ENCODE peak calls at places on chromosomes 5 and 9, in ten cellular contexts. One of them, this sample, is unnamed.
A peak's percentile ranks its signal among the peaks of the same experiment; 100 is the strongest.

GRCh38 chr5:159286420-159287035 is 23.4 kb downstream of the UBLCP1 start:
- DNase-seq in B cell: peak; percentile 60
- DNase-seq in fibroblast of villous mesenchyme: peak; percentile 54
- DNase-seq in WERI-Rb-1: peak; percentile 16
- DNase-seq in ovary: no peak
- DNase-seq in cardiac fibroblast: peak; percentile 57
- DNase-seq in mucosa of descending colon: no peak
- DNase-seq in fibroblast of mammary gland: peak; percentile 56
- DNase-seq in foreskin fibroblast: peak; percentile 63
- DNase-seq in brain microvascular endothelial cell: no peak
- DNase-seq in this sample: no peak

GRCh38 chr9:79895232-79895631 is 323.5 kb downstream of the TLE4 start:
- DNase-seq in B cell: no peak
- DNase-seq in fibroblast of villous mesenchyme: no peak
- DNase-seq in WERI-Rb-1: no peak
- DNase-seq in ovary: no peak
- DNase-seq in cardiac fibroblast: no peak
- DNase-seq in mucosa of descending colon: no peak
- DNase-seq in fibroblast of mammary gland: no peak
- DNase-seq in foreskin fibroblast: peak; percentile 26
- DNase-seq in brain microvascular endothelial cell: no peak
- DNase-seq in this sample: no peak

GRCh38 chr9:87996355-87996860 is 22.1 kb upstream of the CDK20 start:
- DNase-seq in B cell: no peak
- DNase-seq in fibroblast of villous mesenchyme: no peak
- DNase-seq in WERI-Rb-1: no peak
- DNase-seq in ovary: no peak
- DNase-seq in cardiac fibroblast: no peak
- DNase-seq in mucosa of descending colon: no peak
- DNase-seq in fibroblast of mammary gland: no peak
- DNase-seq in foreskin fibroblast: no peak
- DNase-seq in brain microvascular endothelial cell: no peak
- DNase-seq in this sample: no peak

GRCh38 chr5:154583545-154584168 is 105.6 kb upstream of the HAND1 start:
- DNase-seq in B cell: no peak
- DNase-seq in fibroblast of villous mesenchyme: no peak
- DNase-seq in WERI-Rb-1: no peak
- DNase-seq in ovary: no peak
- DNase-seq in cardiac fibroblast: no peak
- DNase-seq in mucosa of descending colon: no peak
- DNase-seq in fibroblast of mammary gland: no peak
- DNase-seq in foreskin fibroblast: no peak
- DNase-seq in brain microvascular endothelial cell: no peak
- DNase-seq in this sample: no peak

GRCh38 chr5:42514759-42515158 is 91.5 kb downstream of the GHR start:
- DNase-seq in B cell: peak; percentile 35
- DNase-seq in fibroblast of villous mesenchyme: no peak
- DNase-seq in WERI-Rb-1: no peak
- DNase-seq in ovary: no peak
- DNase-seq in cardiac fibroblast: peak; percentile 9
- DNase-seq in mucosa of descending colon: no peak
- DNase-seq in fibroblast of mammary gland: no peak
- DNase-seq in foreskin fibroblast: no peak
- DNase-seq in brain microvascular endothelial cell: no peak
- DNase-seq in this sample: no peak

GRCh38 chr5:79990205-79990597 is 861 bp downstream of the MTX3 start:
- DNase-seq in B cell: no peak
- DNase-seq in fibroblast of villous mesenchyme: peak; percentile 6
- DNase-seq in WERI-Rb-1: no peak
- DNase-seq in ovary: no peak
- DNase-seq in cardiac fibroblast: peak; percentile 40
- DNase-seq in mucosa of descending colon: no peak
- DNase-seq in fibroblast of mammary gland: peak; percentile 24
- DNase-seq in foreskin fibroblast: peak; percentile 6
- DNase-seq in brain microvascular endothelial cell: no peak
- DNase-seq in this sample: no peak

GRCh38 chr9:93826209-93826608 is 128.9 kb downstream of the BARX1 start:
- DNase-seq in B cell: peak; percentile 40
- DNase-seq in fibroblast of villous mesenchyme: no peak
- DNase-seq in WERI-Rb-1: peak; percentile 7
- DNase-seq in ovary: no peak
- DNase-seq in cardiac fibroblast: no peak
- DNase-seq in mucosa of descending colon: peak; percentile 39
- DNase-seq in fibroblast of mammary gland: no peak
- DNase-seq in foreskin fibroblast: no peak
- DNase-seq in brain microvascular endothelial cell: no peak
- DNase-seq in this sample: peak; percentile 34

GRCh38 chr9:83988411-83988810 is 7.8 kb downstream of the RMI1 start:
- DNase-seq in B cell: no peak
- DNase-seq in fibroblast of villous mesenchyme: no peak
- DNase-seq in WERI-Rb-1: no peak
- DNase-seq in ovary: no peak
- DNase-seq in cardiac fibroblast: no peak
- DNase-seq in mucosa of descending colon: no peak
- DNase-seq in fibroblast of mammary gland: no peak
- DNase-seq in foreskin fibroblast: no peak
- DNase-seq in brain microvascular endothelial cell: no peak
- DNase-seq in this sample: no peak

GRCh38 chr5:134153657-134154056 is 23.1 kb downstream of the SKP1 start:
- DNase-seq in B cell: no peak
- DNase-seq in fibroblast of villous mesenchyme: no peak
- DNase-seq in WERI-Rb-1: no peak
- DNase-seq in ovary: no peak
- DNase-seq in cardiac fibroblast: no peak
- DNase-seq in mucosa of descending colon: no peak
- DNase-seq in fibroblast of mammary gland: no peak
- DNase-seq in foreskin fibroblast: no peak
- DNase-seq in brain microvascular endothelial cell: no peak
- DNase-seq in this sample: no peak

GRCh38 chr5:115810776-115811175 is 5.7 kb downstream of the CDO1 start:
- DNase-seq in B cell: no peak
- DNase-seq in fibroblast of villous mesenchyme: peak; percentile 38
- DNase-seq in WERI-Rb-1: no peak
- DNase-seq in ovary: no peak
- DNase-seq in cardiac fibroblast: peak; percentile 22
- DNase-seq in mucosa of descending colon: no peak
- DNase-seq in fibroblast of mammary gland: peak; percentile 89
- DNase-seq in foreskin fibroblast: peak; percentile 79
- DNase-seq in brain microvascular endothelial cell: no peak
- DNase-seq in this sample: no peak

GRCh38 chr5:40754381-40755092 is 1.2 kb downstream of the TTC33 start:
- DNase-seq in B cell: no peak
- DNase-seq in fibroblast of villous mesenchyme: peak; percentile 58
- DNase-seq in WERI-Rb-1: no peak
- DNase-seq in ovary: no peak
- DNase-seq in cardiac fibroblast: peak; percentile 64
- DNase-seq in mucosa of descending colon: no peak
- DNase-seq in fibroblast of mammary gland: peak; percentile 55
- DNase-seq in foreskin fibroblast: peak; percentile 24
- DNase-seq in brain microvascular endothelial cell: peak; percentile 22
- DNase-seq in this sample: no peak

DNA sequence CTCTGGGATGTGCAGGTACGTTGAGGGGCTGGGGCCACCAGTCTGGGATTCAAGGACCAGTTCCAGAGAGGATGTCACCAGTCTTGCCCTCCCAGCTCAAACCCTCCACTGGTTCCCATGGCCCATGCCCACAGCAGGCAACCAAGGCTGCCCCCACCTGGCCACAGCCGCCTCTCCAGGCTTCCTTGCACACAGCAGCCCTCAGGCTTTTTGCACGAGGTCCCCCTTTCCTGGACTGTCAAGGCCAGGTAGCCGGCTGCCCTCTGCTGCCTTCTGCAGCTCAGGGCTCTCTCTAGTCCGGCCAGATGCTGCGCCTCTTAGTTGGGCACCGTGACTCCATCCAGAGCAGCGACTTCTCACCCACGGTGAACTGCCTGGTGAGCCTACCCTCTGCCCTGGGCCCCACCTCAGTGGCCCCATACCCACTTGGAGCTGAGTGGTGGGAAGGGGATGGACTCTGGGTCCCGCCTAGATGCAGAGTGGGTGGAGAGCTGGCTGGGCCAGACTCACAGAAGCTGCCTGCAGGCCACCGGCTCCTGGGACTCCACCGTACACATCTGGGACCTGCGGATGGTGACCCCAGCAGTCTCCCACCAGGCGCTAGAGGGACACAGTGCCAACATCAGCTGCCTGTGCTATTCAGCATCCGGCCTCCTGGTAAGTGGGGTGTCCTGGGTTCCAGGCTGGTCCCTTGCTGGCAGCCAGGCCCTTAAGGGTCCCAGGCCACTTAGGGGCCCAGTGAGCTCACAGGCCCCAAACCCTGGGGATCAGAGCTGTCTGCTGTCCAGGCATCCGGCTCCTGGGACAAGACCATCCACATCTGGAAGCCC is 2.9 kb downstream of the WDR38 start:
- DNase-seq in B cell: no peak
- DNase-seq in fibroblast of villous mesenchyme: no peak
- DNase-seq in WERI-Rb-1: peak; percentile 86
- DNase-seq in ovary: no peak
- DNase-seq in cardiac fibroblast: no peak
- DNase-seq in mucosa of descending colon: no peak
- DNase-seq in fibroblast of mammary gland: peak; percentile 31
- DNase-seq in foreskin fibroblast: peak; percentile 66
- DNase-seq in brain microvascular endothelial cell: no peak
- DNase-seq in this sample: no peak
- TF ChIP-seq CTCF in B cell: no peak
- TF ChIP-seq CTCF in fibroblast of villous mesenchyme: peak; percentile 36
- TF ChIP-seq CTCF in WERI-Rb-1: peak; percentile 91
- TF ChIP-seq CTCF in ovary: no peak
- TF ChIP-seq CTCF in cardiac fibroblast: peak; percentile 59
- TF ChIP-seq CTCF in mucosa of descending colon: no peak
- TF ChIP-seq CTCF in fibroblast of mammary gland: peak; percentile 35
- TF ChIP-seq CTCF in foreskin fibroblast: peak; percentile 31
- TF ChIP-seq CTCF in brain microvascular endothelial cell: peak; percentile 67
- TF ChIP-seq CTCF in this sample: peak; percentile 46

GRCh38 chr5:32323741-32324140 is 11.0 kb upstream of the MTMR12 start:
- DNase-seq in B cell: no peak
- DNase-seq in fibroblast of villous mesenchyme: no peak
- DNase-seq in WERI-Rb-1: no peak
- DNase-seq in ovary: no peak
- DNase-seq in cardiac fibroblast: no peak
- DNase-seq in mucosa of descending colon: no peak
- DNase-seq in fibroblast of mammary gland: no peak
- DNase-seq in foreskin fibroblast: no peak
- DNase-seq in brain microvascular endothelial cell: no peak
- DNase-seq in this sample: no peak
- TF ChIP-seq CTCF in B cell: no peak
- TF ChIP-seq CTCF in fibroblast of villous mesenchyme: no peak
- TF ChIP-seq CTCF in WERI-Rb-1: peak; percentile 24
- TF ChIP-seq CTCF in ovary: no peak
- TF ChIP-seq CTCF in cardiac fibroblast: no peak
- TF ChIP-seq CTCF in mucosa of descending colon: no peak
- TF ChIP-seq CTCF in fibroblast of mammary gland: no peak
- TF ChIP-seq CTCF in foreskin fibroblast: no peak
- TF ChIP-seq CTCF in brain microvascular endothelial cell: no peak
- TF ChIP-seq CTCF in this sample: no peak

GRCh38 chr5:44787731-44788130 is 21.0 kb upstream of the MRPS30 start:
- DNase-seq in B cell: no peak
- DNase-seq in fibroblast of villous mesenchyme: no peak
- DNase-seq in WERI-Rb-1: no peak
- DNase-seq in ovary: no peak
- DNase-seq in cardiac fibroblast: no peak
- DNase-seq in mucosa of descending colon: no peak
- DNase-seq in fibroblast of mammary gland: no peak
- DNase-seq in foreskin fibroblast: no peak
- DNase-seq in brain microvascular endothelial cell: no peak
- DNase-seq in this sample: no peak
- TF ChIP-seq CTCF in B cell: no peak
- TF ChIP-seq CTCF in fibroblast of villous mesenchyme: no peak
- TF ChIP-seq CTCF in WERI-Rb-1: no peak
- TF ChIP-seq CTCF in ovary: no peak
- TF ChIP-seq CTCF in cardiac fibroblast: no peak
- TF ChIP-seq CTCF in mucosa of descending colon: no peak
- TF ChIP-seq CTCF in fibroblast of mammary gland: no peak
- TF ChIP-seq CTCF in foreskin fibroblast: no peak
- TF ChIP-seq CTCF in brain microvascular endothelial cell: no peak
- TF ChIP-seq CTCF in this sample: no peak

DNA sequence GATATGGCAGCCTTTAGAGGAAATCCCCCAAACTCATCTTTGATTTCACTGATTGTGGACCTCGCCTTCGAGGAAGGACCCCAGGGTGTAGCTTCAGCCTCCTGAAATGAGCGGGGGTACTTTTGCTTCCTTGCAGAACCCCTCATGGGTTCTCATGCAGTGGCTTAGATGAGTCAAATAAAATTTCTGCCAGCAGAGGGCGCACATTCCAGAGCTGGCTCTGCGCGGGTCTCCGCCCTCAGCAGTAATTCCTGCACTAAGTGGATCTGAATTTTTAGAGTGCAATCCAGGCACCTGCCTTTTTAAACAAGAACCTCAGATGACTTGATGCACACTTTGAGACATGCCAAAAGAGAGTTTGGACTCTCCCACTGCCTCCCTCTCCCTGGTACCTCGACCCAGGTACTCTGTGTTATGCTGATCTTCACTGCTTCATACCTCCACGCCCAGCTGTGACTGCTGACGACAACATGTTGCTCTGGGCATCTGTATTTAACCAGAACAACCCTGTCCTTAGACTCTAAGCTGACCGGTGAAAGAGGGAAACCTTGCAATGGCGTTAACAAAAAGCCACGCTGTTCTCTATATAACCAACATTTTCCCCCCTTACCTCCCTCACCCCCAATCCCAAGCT is 7.3 kb downstream of the EGFLAM start:
- DNase-seq in B cell: peak; percentile 27
- DNase-seq in fibroblast of villous mesenchyme: peak; percentile 66
- DNase-seq in WERI-Rb-1: peak; percentile 86
- DNase-seq in ovary: peak; percentile 65
- DNase-seq in cardiac fibroblast: peak; percentile 68
- DNase-seq in mucosa of descending colon: peak; percentile 31
- DNase-seq in fibroblast of mammary gland: peak; percentile 48
- DNase-seq in foreskin fibroblast: peak; percentile 80
- DNase-seq in brain microvascular endothelial cell: peak; percentile 65
- DNase-seq in this sample: peak; percentile 78
- TF ChIP-seq CTCF in B cell: peak; percentile 62
- TF ChIP-seq CTCF in fibroblast of villous mesenchyme: peak; percentile 74
- TF ChIP-seq CTCF in WERI-Rb-1: peak; percentile 67
- TF ChIP-seq CTCF in ovary: peak; percentile 64
- TF ChIP-seq CTCF in cardiac fibroblast: peak; percentile 72
- TF ChIP-seq CTCF in mucosa of descending colon: peak; percentile 48
- TF ChIP-seq CTCF in fibroblast of mammary gland: peak; percentile 69
- TF ChIP-seq CTCF in foreskin fibroblast: peak; percentile 68
- TF ChIP-seq CTCF in brain microvascular endothelial cell: peak; percentile 82
- TF ChIP-seq CTCF in this sample: peak; percentile 86

DNA sequence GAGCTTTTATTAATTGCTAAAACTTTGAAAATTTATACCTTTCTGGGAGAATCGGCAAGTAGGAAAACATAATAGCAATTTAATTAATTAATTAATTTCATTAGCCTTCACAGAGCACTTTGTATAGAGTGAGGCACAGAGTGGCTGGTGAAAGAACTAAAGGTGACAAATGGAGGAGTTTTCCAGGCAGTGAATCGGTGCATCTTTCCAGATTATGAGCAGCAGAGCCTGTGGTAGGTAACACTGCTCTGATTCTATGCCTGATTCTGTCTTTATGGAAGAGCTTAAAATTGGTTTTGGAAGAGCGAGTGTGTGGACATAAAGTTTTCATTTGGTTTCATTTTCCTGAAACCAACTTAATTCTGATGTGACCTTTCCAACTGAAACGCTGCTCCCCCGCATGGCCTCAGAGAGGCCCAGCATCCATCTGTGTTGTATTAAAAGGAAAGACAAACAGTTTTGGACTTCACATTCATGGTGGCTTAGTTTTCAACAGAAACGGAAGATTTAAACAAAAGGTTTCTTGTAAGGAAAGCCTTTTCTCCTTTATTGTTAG is 188.9 kb upstream of the RPS23 start:
- DNase-seq in B cell: no peak
- DNase-seq in fibroblast of villous mesenchyme: peak; percentile 73
- DNase-seq in WERI-Rb-1: no peak
- DNase-seq in ovary: peak; percentile 24
- DNase-seq in cardiac fibroblast: peak; percentile 67
- DNase-seq in mucosa of descending colon: no peak
- DNase-seq in fibroblast of mammary gland: peak; percentile 78
- DNase-seq in foreskin fibroblast: peak; percentile 86
- DNase-seq in brain microvascular endothelial cell: peak; percentile 56
- DNase-seq in this sample: no peak
- TF ChIP-seq CTCF in B cell: no peak
- TF ChIP-seq CTCF in fibroblast of villous mesenchyme: peak; percentile 38
- TF ChIP-seq CTCF in WERI-Rb-1: no peak
- TF ChIP-seq CTCF in ovary: no peak
- TF ChIP-seq CTCF in cardiac fibroblast: peak; percentile 43
- TF ChIP-seq CTCF in mucosa of descending colon: no peak
- TF ChIP-seq CTCF in fibroblast of mammary gland: peak; percentile 57
- TF ChIP-seq CTCF in foreskin fibroblast: peak; percentile 37
- TF ChIP-seq CTCF in brain microvascular endothelial cell: peak; percentile 53
- TF ChIP-seq CTCF in this sample: no peak